ENCODE peak calls at places on chromosomes 11 and 22, in ten cellular contexts. H is dorsolateral prefrontal cortex; Y is GM12878; R is Peyer's patch; J is endothelial cell of umbilical vein; F is uterus; S is CD4-positive, alpha-beta T cell; W is breast epithelium; M is left ventricle myocardium inferior; E is RWPE2. P is an unnamed sample.

GRCh38 chr11:6737872-6738466 is 33.8 kb downstream of the OR2AG2 start:
- DNase-seq in H (no peak), Y (no peak), R (peak), J (peak), F (no peak), S (peak), W (no peak), M (no peak), E (no peak), P (no peak)

GRCh38 chr11:11988862-11989261 is 19.6 kb downstream of the DKK3 start:
- DNase-seq in H (no peak), Y (no peak), R (no peak), J (no peak), F (no peak), S (no peak), W (no peak), M (no peak), E (no peak), P (no peak)

GRCh38 chr22:19990609-19991394 is 25.8 kb downstream of the ARVCF start:
- DNase-seq in H (no peak), Y (no peak), R (no peak), J (no peak), F (no peak), S (no peak), W (no peak), M (no peak), E (no peak), P (no peak)

GRCh38 chr11:765025-765801 is 12.1 kb downstream of the GATD1 start:
- DNase-seq in H (no peak), Y (no peak), R (peak), J (peak), F (no peak), S (peak), W (peak), M (peak), E (peak), P (peak)

GRCh38 chr11:71936825-71937224 is 8.0 kb downstream of the RNF121 start:
- DNase-seq in H (no peak), Y (no peak), R (no peak), J (peak), F (no peak), S (no peak), W (no peak), M (no peak), E (no peak), P (no peak)

GRCh38 chr11:131253885-131254204 is 116.6 kb upstream of the NTM start:
- DNase-seq in H (peak), Y (no peak), R (no peak), J (no peak), F (no peak), S (no peak), W (no peak), M (no peak), E (no peak), P (no peak)

GRCh38 chr11:63871962-63872832 is 33.3 kb downstream of the MARK2 start:
- DNase-seq in H (peak), Y (peak), R (peak), J (peak), F (peak), S (peak), W (peak), M (peak), E (peak), P (peak)

GRCh38 chr11:119789766-119790407 is 60.9 kb upstream of the NECTIN1 start:
- DNase-seq in H (no peak), Y (no peak), R (no peak), J (no peak), F (no peak), S (no peak), W (no peak), M (no peak), E (peak), P (no peak)

GRCh38 chr11:61303725-61304124 is 8.6 kb upstream of the VWCE start:
- DNase-seq in H (no peak), Y (no peak), R (no peak), J (no peak), F (no peak), S (no peak), W (no peak), M (no peak), E (no peak), P (no peak)

GRCh38 chr22:43901976-43902643 is 10.3 kb upstream of the PNPLA5 start:
- DNase-seq in H (no peak), Y (no peak), R (no peak), J (no peak), F (no peak), S (no peak), W (no peak), M (no peak), E (no peak), P (no peak)

GRCh38 chr11:17293308-17293707 is 16.8 kb downstream of the NUCB2 start:
- DNase-seq in H (no peak), Y (no peak), R (no peak), J (no peak), F (no peak), S (no peak), W (no peak), M (no peak), E (no peak), P (no peak)

GRCh38 chr11:3665336-3666022 is 5.7 kb downstream of the CHRNA10 start:
- DNase-seq in H (no peak), Y (no peak), R (no peak), J (no peak), F (no peak), S (no peak), W (no peak), M (no peak), E (no peak), P (no peak)

GRCh38 chr11:25890626-25891250 is 441.2 kb upstream of the ANO3 start:
- DNase-seq in H (no peak), Y (no peak), R (no peak), J (peak), F (no peak), S (no peak), W (no peak), M (no peak), E (no peak), P (no peak)

GRCh38 chr22:17647996-17648395 is 9.4 kb downstream of the BCL2L13 start:
- DNase-seq in H (no peak), Y (no peak), R (no peak), J (no peak), F (no peak), S (no peak), W (no peak), M (no peak), E (no peak), P (no peak)

GRCh38 chr11:61071208-61071681 is 31.0 kb upstream of the CD5 start:
- DNase-seq in H (no peak), Y (no peak), R (peak), J (no peak), F (no peak), S (peak), W (no peak), M (no peak), E (no peak), P (no peak)

GRCh38 chr22:25076281-25076680 is 123.4 kb upstream of the CRYBB3 start:
- DNase-seq in H (no peak), Y (no peak), R (no peak), J (no peak), F (no peak), S (no peak), W (no peak), M (no peak), E (no peak), P (no peak)

GRCh38 chr22:38828616-38829205 is 15.1 kb downstream of the NPTXR start:
- DNase-seq in H (no peak), Y (no peak), R (no peak), J (no peak), F (no peak), S (no peak), W (no peak), M (no peak), E (no peak), P (no peak)

GRCh38 chr22:49303061-49303735 is 524.5 kb downstream of the BRD1 start:
- DNase-seq in H (no peak), Y (no peak), R (no peak), J (no peak), F (no peak), S (no peak), W (peak), M (no peak), E (no peak), P (no peak)

GRCh38 chr11:27319065-27319464 is 44.0 kb downstream of the CCDC34 start:
- DNase-seq in H (no peak), Y (peak), R (no peak), J (no peak), F (no peak), S (no peak), W (no peak), M (no peak), E (no peak), P (no peak)

GRCh38 chr11:4826425-4826824 is 5.3 kb downstream of the OR51F2 start:
- DNase-seq in H (no peak), Y (no peak), R (no peak), J (no peak), F (no peak), S (no peak), W (no peak), M (no peak), E (no peak), P (no peak)

GRCh38 chr11:102172127-102172848 is 62.0 kb downstream of the YAP1 start:
- DNase-seq in H (no peak), Y (no peak), R (no peak), J (peak), F (no peak), S (no peak), W (no peak), M (no peak), E (no peak), P (no peak)

GRCh38 chr11:102179366-102179765 is 69.1 kb downstream of the YAP1 start:
- DNase-seq in H (no peak), Y (no peak), R (no peak), J (no peak), F (no peak), S (no peak), W (no peak), M (no peak), E (no peak), P (no peak)

GRCh38 chr11:102177126-102177525 is 66.9 kb downstream of the YAP1 start:
- DNase-seq in H (no peak), Y (no peak), R (no peak), J (no peak), F (no peak), S (no peak), W (no peak), M (no peak), E (no peak), P (no peak)

DNA sequence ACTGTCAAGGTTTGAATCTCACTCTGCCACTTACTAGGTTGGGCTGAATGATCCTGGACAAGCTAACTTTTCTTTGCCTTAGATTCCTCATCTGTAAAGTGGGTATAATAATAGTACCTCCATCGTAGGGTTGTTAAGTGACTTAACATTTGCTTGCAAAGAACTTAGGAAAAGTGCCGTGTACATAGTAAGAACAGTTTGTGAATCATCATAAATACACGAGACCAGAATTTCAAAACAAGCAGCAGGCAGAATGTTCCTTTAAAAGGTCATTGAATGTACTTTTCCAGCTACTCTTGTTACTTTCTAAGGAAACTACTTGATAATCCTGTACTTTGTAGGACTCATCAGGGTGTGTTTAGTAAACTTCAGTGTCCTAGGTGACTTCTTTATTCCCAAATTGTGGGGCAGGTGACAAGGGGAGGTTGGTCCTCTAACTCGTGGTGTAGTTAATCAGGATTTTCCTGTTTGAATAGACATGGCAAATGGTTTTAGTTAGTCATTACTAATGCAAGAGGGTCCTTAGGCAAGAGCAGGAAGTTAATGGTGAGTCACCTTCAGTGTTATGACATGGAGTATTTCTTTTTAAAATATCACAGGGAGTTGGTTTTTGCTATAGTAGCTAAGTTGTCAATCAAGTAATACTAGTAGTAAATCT is 67.9 kb downstream of the YAP1 start:
- DNase-seq in H (no peak), Y (no peak), R (no peak), J (peak), F (no peak), S (no peak), W (peak), M (no peak), E (no peak), P (no peak)
- H3K27ac ChIP-seq in H (no peak), Y (no peak), R (peak), J (peak), F (peak), S (no peak), W (peak), M (peak), E (peak), P (no peak)

GRCh38 chr11:117874910-117875396 is 1.5 kb downstream of the FXYD6 start:
- DNase-seq in H (no peak), Y (no peak), R (no peak), J (no peak), F (no peak), S (no peak), W (no peak), M (no peak), E (no peak), P (no peak)

GRCh38 chr11:117876049-117876340 is 463 bp downstream of the FXYD6 start:
- DNase-seq in H (no peak), Y (no peak), R (no peak), J (no peak), F (no peak), S (no peak), W (no peak), M (no peak), E (no peak), P (no peak)

GRCh38 chr11:117877120-117877784 is 794 bp upstream of the FXYD6 start:
- DNase-seq in H (no peak), Y (no peak), R (no peak), J (no peak), F (peak), S (no peak), W (no peak), M (peak), E (no peak), P (no peak)

GRCh38 chr11:117875397-117876048 is 935 bp downstream of the FXYD6 start:
- DNase-seq in H (peak), Y (no peak), R (no peak), J (no peak), F (no peak), S (peak), W (no peak), M (peak), E (no peak), P (no peak)

GRCh38 chr11:117876341-117877119 is at the start of gene FXYD6:
- DNase-seq in H (peak), Y (no peak), R (no peak), J (no peak), F (peak), S (no peak), W (no peak), M (peak), E (no peak), P (no peak)
- H3K27ac ChIP-seq in H (peak), Y (no peak), R (peak), J (no peak), F (peak), S (no peak), W (peak), M (peak), E (no peak), P (no peak)

GRCh38 chr11:112797653-112798293 is 163.4 kb upstream of the NCAM1 start:
- DNase-seq in H (peak), Y (no peak), R (no peak), J (no peak), F (no peak), S (no peak), W (no peak), M (no peak), E (no peak), P (peak)

GRCh38 chr11:112797072-112797471 is 164.1 kb upstream of the NCAM1 start:
- DNase-seq in H (no peak), Y (no peak), R (no peak), J (no peak), F (no peak), S (no peak), W (no peak), M (no peak), E (no peak), P (no peak)

GRCh38 chr11:112794321-112794720 is 166.9 kb upstream of the NCAM1 start:
- DNase-seq in H (no peak), Y (no peak), R (no peak), J (no peak), F (no peak), S (no peak), W (no peak), M (no peak), E (no peak), P (no peak)

GRCh38 chr11:112795142-112795815 is 165.9 kb upstream of the NCAM1 start:
- DNase-seq in H (peak), Y (no peak), R (no peak), J (no peak), F (no peak), S (no peak), W (no peak), M (no peak), E (no peak), P (no peak)

GRCh38 chr11:112795896-112796686 is 165.1 kb upstream of the NCAM1 start:
- DNase-seq in H (no peak), Y (no peak), R (no peak), J (no peak), F (peak), S (no peak), W (no peak), M (no peak), E (no peak), P (peak)
- H3K27ac ChIP-seq in H (peak), Y (no peak), R (no peak), J (no peak), F (peak), S (no peak), W (peak), M (peak), E (no peak), P (peak)

DNA sequence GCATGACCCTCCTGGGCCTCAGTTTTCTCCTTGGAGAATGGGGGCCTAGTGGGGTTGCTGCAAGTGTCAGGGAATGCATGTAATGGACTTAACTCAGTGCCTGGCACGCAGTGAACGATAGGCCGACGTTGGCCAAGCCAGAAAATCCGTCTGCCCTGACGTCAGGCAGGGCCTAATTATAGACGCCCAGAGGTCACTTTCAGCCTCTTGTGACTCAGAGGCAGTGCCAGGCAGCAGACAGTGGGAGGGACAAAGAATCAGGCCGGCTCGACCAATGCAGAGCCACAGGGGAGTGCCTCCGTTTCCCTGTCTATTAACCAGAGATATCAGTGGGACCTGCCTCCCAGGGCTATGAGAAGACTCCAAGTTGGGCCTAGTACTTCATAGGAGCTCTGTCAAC is 115.0 kb downstream of the MN1 start:
- DNase-seq in H (peak), Y (no peak), R (no peak), J (peak), F (peak), S (no peak), W (peak), M (peak), E (no peak), P (peak)
- H3K27ac ChIP-seq in H (peak), Y (no peak), R (no peak), J (no peak), F (no peak), S (no peak), W (no peak), M (peak), E (no peak), P (peak)

GRCh38 chr22:23270798-23271596 is 90.7 kb downstream of the BCR start:
- DNase-seq in H (no peak), Y (no peak), R (no peak), J (no peak), F (no peak), S (no peak), W (no peak), M (no peak), E (no peak), P (no peak)
- H3K27ac ChIP-seq in H (peak), Y (no peak), R (no peak), J (no peak), F (no peak), S (no peak), W (no peak), M (no peak), E (no peak), P (no peak)

P was measured in substantia nigra.